ENCODE peak calls at places on chromosomes 5 and 9, in four cellular contexts. C, V, S and P are unnamed samples.

GRCh38 chr9:3337515-3337914 is 188.3 kb downstream of the RFX3 start:
- DNase-seq in C (peak), V (no peak), S (peak), P (no peak)

GRCh38 chr5:148957591-148958202 is 105.2 kb downstream of the SH3TC2 start:
- DNase-seq in C (no peak), V (peak), S (no peak), P (peak)

GRCh38 chr5:108278285-108279240 is 103.3 kb downstream of the FBXL17 start:
- DNase-seq in C (no peak), V (no peak), S (no peak), P (no peak)

GRCh38 chr5:93058309-93058708 is 522.7 kb downstream of the NR2F1-AS1 start:
- DNase-seq in C (peak), V (no peak), S (peak), P (no peak)

GRCh38 chr5:68444048-68444447 is 228.5 kb downstream of the PIK3R1 start:
- DNase-seq in C (no peak), V (no peak), S (no peak), P (no peak)

GRCh38 chr5:180787025-180787424 is 15.6 kb downstream of the MGAT1 start:
- DNase-seq in C (no peak), V (no peak), S (no peak), P (no peak)

GRCh38 chr9:93659044-93659836 is 82.9 kb downstream of the PHF2 start:
- DNase-seq in C (no peak), V (no peak), S (no peak), P (no peak)

GRCh38 chr5:55694152-55694830 is 17.8 kb downstream of the SLC38A9 start:
- DNase-seq in C (no peak), V (no peak), S (no peak), P (no peak)

GRCh38 chr5:178589180-178590140 is 733 bp downstream of the COL23A1 start:
- DNase-seq in C (no peak), V (no peak), S (no peak), P (no peak)